ENCODE peak calls at places on chromosome 16, in ten cellular contexts. One of them, this sample, is unnamed.

GRCh38 chr16:48892884-48893283 is 282.9 kb upstream of the N4BP1 start:
- DNase-seq in fibroblast of the conjunctiva: no peak
- DNase-seq in stimulated activated CD8-positive, alpha-beta memory T cell treated with anti-CD3 and anti-CD28 coated beads, Interleukin-7, amount 100 ng/mL, for 1 hour: no peak
- DNase-seq in B cell: no peak
- DNase-seq in activated naive CD4-positive, alpha-beta T cell: no peak
- DNase-seq in SK-N-DZ: no peak
- DNase-seq in T47D: no peak
- DNase-seq in H7: peak
- DNase-seq in bronchial epithelial cell: no peak
- DNase-seq in dorsolateral prefrontal cortex: no peak
- DNase-seq in this sample: no peak

GRCh38 chr16:85089485-85089884 is 22.8 kb downstream of the CIBAR2 start:
- DNase-seq in activated naive CD4-positive, alpha-beta T cell: no peak
- DNase-seq in bronchial epithelial cell: peak
- DNase-seq in H7: peak
- DNase-seq in T47D: no peak
- DNase-seq in dorsolateral prefrontal cortex: no peak
- DNase-seq in stimulated activated CD8-positive, alpha-beta memory T cell treated with anti-CD3 and anti-CD28 coated beads, Interleukin-7, amount 100 ng/mL, for 1 hour: no peak
- DNase-seq in fibroblast of the conjunctiva: no peak
- DNase-seq in B cell: no peak
- DNase-seq in SK-N-DZ: no peak
- DNase-seq in this sample: peak

GRCh38 chr16:53933407-53933806 is 229.5 kb downstream of the FTO start:
- DNase-seq in fibroblast of the conjunctiva: no peak
- DNase-seq in dorsolateral prefrontal cortex: no peak
- DNase-seq in SK-N-DZ: no peak
- DNase-seq in activated naive CD4-positive, alpha-beta T cell: no peak
- DNase-seq in bronchial epithelial cell: no peak
- DNase-seq in stimulated activated CD8-positive, alpha-beta memory T cell treated with anti-CD3 and anti-CD28 coated beads, Interleukin-7, amount 100 ng/mL, for 1 hour: no peak
- DNase-seq in H7: no peak
- DNase-seq in B cell: no peak
- DNase-seq in T47D: no peak
- DNase-seq in this sample: no peak

GRCh38 chr16:82741073-82741615 is 114.4 kb downstream of the CDH13 start:
- DNase-seq in bronchial epithelial cell: peak
- DNase-seq in activated naive CD4-positive, alpha-beta T cell: no peak
- DNase-seq in dorsolateral prefrontal cortex: no peak
- DNase-seq in B cell: no peak
- DNase-seq in H7: no peak
- DNase-seq in T47D: no peak
- DNase-seq in stimulated activated CD8-positive, alpha-beta memory T cell treated with anti-CD3 and anti-CD28 coated beads, Interleukin-7, amount 100 ng/mL, for 1 hour: no peak
- DNase-seq in SK-N-DZ: no peak
- DNase-seq in fibroblast of the conjunctiva: no peak
- DNase-seq in this sample: no peak

GRCh38 chr16:50708373-50709060 is 15.1 kb downstream of the NOD2 start:
- DNase-seq in dorsolateral prefrontal cortex: no peak
- DNase-seq in B cell: no peak
- DNase-seq in H7: no peak
- DNase-seq in bronchial epithelial cell: no peak
- DNase-seq in SK-N-DZ: no peak
- DNase-seq in fibroblast of the conjunctiva: no peak
- DNase-seq in activated naive CD4-positive, alpha-beta T cell: no peak
- DNase-seq in T47D: no peak
- DNase-seq in stimulated activated CD8-positive, alpha-beta memory T cell treated with anti-CD3 and anti-CD28 coated beads, Interleukin-7, amount 100 ng/mL, for 1 hour: no peak
- DNase-seq in this sample: no peak

GRCh38 chr16:88570691-88571092 is 489 bp downstream of the ZC3H18 start:
- DNase-seq in fibroblast of the conjunctiva: no peak
- DNase-seq in H7: no peak
- DNase-seq in T47D: peak
- DNase-seq in dorsolateral prefrontal cortex: peak
- DNase-seq in SK-N-DZ: no peak
- DNase-seq in bronchial epithelial cell: peak
- DNase-seq in stimulated activated CD8-positive, alpha-beta memory T cell treated with anti-CD3 and anti-CD28 coated beads, Interleukin-7, amount 100 ng/mL, for 1 hour: no peak
- DNase-seq in B cell: no peak
- DNase-seq in activated naive CD4-positive, alpha-beta T cell: peak
- DNase-seq in this sample: no peak

GRCh38 chr16:7016986-7017385 is 315.7 kb upstream of the RBFOX1 start:
- DNase-seq in fibroblast of the conjunctiva: no peak
- DNase-seq in bronchial epithelial cell: no peak
- DNase-seq in activated naive CD4-positive, alpha-beta T cell: no peak
- DNase-seq in H7: no peak
- DNase-seq in B cell: no peak
- DNase-seq in stimulated activated CD8-positive, alpha-beta memory T cell treated with anti-CD3 and anti-CD28 coated beads, Interleukin-7, amount 100 ng/mL, for 1 hour: no peak
- DNase-seq in dorsolateral prefrontal cortex: no peak
- DNase-seq in T47D: no peak
- DNase-seq in SK-N-DZ: no peak
- DNase-seq in this sample: no peak

GRCh38 chr16:81730090-81731051 is 48.7 kb upstream of the PLCG2 start:
- DNase-seq in SK-N-DZ: peak
- DNase-seq in activated naive CD4-positive, alpha-beta T cell: peak
- DNase-seq in H7: peak
- DNase-seq in stimulated activated CD8-positive, alpha-beta memory T cell treated with anti-CD3 and anti-CD28 coated beads, Interleukin-7, amount 100 ng/mL, for 1 hour: peak
- DNase-seq in dorsolateral prefrontal cortex: peak
- DNase-seq in bronchial epithelial cell: peak
- DNase-seq in fibroblast of the conjunctiva: peak
- DNase-seq in T47D: peak
- DNase-seq in B cell: peak
- DNase-seq in this sample: no peak

GRCh38 chr16:28200661-28201060 is 11.1 kb downstream of the XPO6 start:
- DNase-seq in T47D: no peak
- DNase-seq in SK-N-DZ: no peak
- DNase-seq in dorsolateral prefrontal cortex: no peak
- DNase-seq in stimulated activated CD8-positive, alpha-beta memory T cell treated with anti-CD3 and anti-CD28 coated beads, Interleukin-7, amount 100 ng/mL, for 1 hour: no peak
- DNase-seq in H7: no peak
- DNase-seq in B cell: no peak
- DNase-seq in fibroblast of the conjunctiva: no peak
- DNase-seq in activated naive CD4-positive, alpha-beta T cell: no peak
- DNase-seq in bronchial epithelial cell: no peak
- DNase-seq in this sample: no peak

GRCh38 chr16:86335266-86336172 is 174.8 kb upstream of the FOXF1 start:
- DNase-seq in bronchial epithelial cell: no peak
- DNase-seq in fibroblast of the conjunctiva: no peak
- DNase-seq in B cell: no peak
- DNase-seq in SK-N-DZ: no peak
- DNase-seq in H7: no peak
- DNase-seq in activated naive CD4-positive, alpha-beta T cell: no peak
- DNase-seq in stimulated activated CD8-positive, alpha-beta memory T cell treated with anti-CD3 and anti-CD28 coated beads, Interleukin-7, amount 100 ng/mL, for 1 hour: no peak
- DNase-seq in dorsolateral prefrontal cortex: no peak
- DNase-seq in T47D: no peak
- DNase-seq in this sample: no peak

GRCh38 chr16:88681709-88682451 is 4.4 kb downstream of the SNAI3 start:
- DNase-seq in bronchial epithelial cell: no peak
- DNase-seq in B cell: peak
- DNase-seq in fibroblast of the conjunctiva: no peak
- DNase-seq in T47D: no peak
- DNase-seq in H7: no peak
- DNase-seq in activated naive CD4-positive, alpha-beta T cell: peak
- DNase-seq in dorsolateral prefrontal cortex: no peak
- DNase-seq in stimulated activated CD8-positive, alpha-beta memory T cell treated with anti-CD3 and anti-CD28 coated beads, Interleukin-7, amount 100 ng/mL, for 1 hour: no peak
- DNase-seq in SK-N-DZ: no peak
- DNase-seq in this sample: no peak

GRCh38 chr16:59684911-59685310 is 950.8 kb upstream of the GOT2 start:
- DNase-seq in B cell: no peak
- DNase-seq in fibroblast of the conjunctiva: no peak
- DNase-seq in stimulated activated CD8-positive, alpha-beta memory T cell treated with anti-CD3 and anti-CD28 coated beads, Interleukin-7, amount 100 ng/mL, for 1 hour: no peak
- DNase-seq in SK-N-DZ: no peak
- DNase-seq in T47D: no peak
- DNase-seq in H7: no peak
- DNase-seq in activated naive CD4-positive, alpha-beta T cell: no peak
- DNase-seq in dorsolateral prefrontal cortex: no peak
- DNase-seq in bronchial epithelial cell: peak
- DNase-seq in this sample: no peak

GRCh38 chr16:85542548-85542927 is 70.6 kb upstream of the GSE1 start:
- DNase-seq in fibroblast of the conjunctiva: no peak
- DNase-seq in H7: no peak
- DNase-seq in B cell: no peak
- DNase-seq in stimulated activated CD8-positive, alpha-beta memory T cell treated with anti-CD3 and anti-CD28 coated beads, Interleukin-7, amount 100 ng/mL, for 1 hour: no peak
- DNase-seq in dorsolateral prefrontal cortex: no peak
- DNase-seq in bronchial epithelial cell: no peak
- DNase-seq in SK-N-DZ: no peak
- DNase-seq in T47D: no peak
- DNase-seq in activated naive CD4-positive, alpha-beta T cell: no peak
- DNase-seq in this sample: no peak

GRCh38 chr16:83110221-83110768 is 483.5 kb downstream of the CDH13 start:
- DNase-seq in T47D: no peak
- DNase-seq in fibroblast of the conjunctiva: no peak
- DNase-seq in SK-N-DZ: no peak
- DNase-seq in activated naive CD4-positive, alpha-beta T cell: no peak
- DNase-seq in stimulated activated CD8-positive, alpha-beta memory T cell treated with anti-CD3 and anti-CD28 coated beads, Interleukin-7, amount 100 ng/mL, for 1 hour: no peak
- DNase-seq in dorsolateral prefrontal cortex: no peak
- DNase-seq in H7: no peak
- DNase-seq in B cell: no peak
- DNase-seq in bronchial epithelial cell: no peak
- DNase-seq in this sample: peak

GRCh38 chr16:1057252-1057932 is 15.2 kb upstream of the SSTR5 start:
- DNase-seq in stimulated activated CD8-positive, alpha-beta memory T cell treated with anti-CD3 and anti-CD28 coated beads, Interleukin-7, amount 100 ng/mL, for 1 hour: peak
- DNase-seq in H7: peak
- DNase-seq in fibroblast of the conjunctiva: no peak
- DNase-seq in activated naive CD4-positive, alpha-beta T cell: peak
- DNase-seq in T47D: no peak
- DNase-seq in B cell: no peak
- DNase-seq in SK-N-DZ: no peak
- DNase-seq in bronchial epithelial cell: no peak
- DNase-seq in dorsolateral prefrontal cortex: no peak
- DNase-seq in this sample: no peak

This sample was measured in GM04503.